ENCODE peak calls at places on chromosome 11, in eight cellular contexts. I, N, K, S, H, V, B and A are unnamed samples.

GRCh38 chr11:91947215-91947614 is 277.4 kb upstream of the FAT3 start:
- DNase-seq in V (no peak), S (no peak), N (no peak), K (no peak), H (peak), B (peak), I (no peak), A (no peak)

GRCh38 chr11:32838505-32839274 is 9.0 kb downstream of the PRRG4 start:
- DNase-seq in S (no peak), H (peak), B (peak), K (no peak), N (no peak), V (no peak), I (no peak), A (no peak)

GRCh38 chr11:17572359-17572690 is 25.3 kb downstream of the OTOG start:
- DNase-seq in S (no peak), N (no peak), I (no peak), V (no peak), K (no peak), B (no peak), H (no peak), A (no peak)

GRCh38 chr11:125167954-125168821 is 3.6 kb downstream of the PKNOX2 start:
- DNase-seq in K (no peak), N (no peak), H (no peak), I (no peak), V (no peak), S (no peak), B (no peak), A (no peak)

GRCh38 chr11:128334311-128335044 is 252.9 kb downstream of the ETS1 start:
- DNase-seq in V (no peak), K (peak), N (no peak), I (no peak), B (peak), S (no peak), H (no peak), A (peak)

GRCh38 chr11:39571081-39571480 is 1888.4 kb downstream of the LRRC4C start:
- DNase-seq in K (no peak), I (no peak), N (no peak), S (no peak), H (no peak), B (no peak), V (no peak), A (no peak)

GRCh38 chr11:122796128-122796717 is 42.1 kb upstream of the CRTAM start:
- DNase-seq in S (peak), H (no peak), V (no peak), I (peak), N (no peak), B (peak), K (peak), A (no peak)

GRCh38 chr11:134406264-134407185 is 5.5 kb downstream of the B3GAT1 start:
- DNase-seq in H (no peak), B (peak), I (no peak), K (no peak), S (no peak), V (no peak), N (no peak), A (no peak)

GRCh38 chr11:130131957-130132850 is 27.4 kb upstream of the ST14 start:
- DNase-seq in N (peak), K (peak), I (peak), V (no peak), H (peak), B (peak), S (peak), A (no peak)

GRCh38 chr11:76667271-76667818 is 3.2 kb downstream of the LRRC32 start:
- DNase-seq in V (no peak), H (no peak), N (no peak), K (no peak), I (no peak), B (no peak), S (no peak), A (no peak)

GRCh38 chr11:70240337-70240736 is 30.2 kb upstream of the PPFIA1 start:
- DNase-seq in V (no peak), B (peak), K (no peak), I (no peak), N (no peak), S (no peak), H (peak), A (no peak)

GRCh38 chr11:122808494-122808893 is 29.8 kb upstream of the CRTAM start:
- DNase-seq in S (no peak), V (no peak), H (peak), N (no peak), B (no peak), I (no peak), K (no peak), A (no peak)

GRCh38 chr11:93603671-93604070 is 57.8 kb upstream of the CEP295 start:
- DNase-seq in S (no peak), K (no peak), H (no peak), B (no peak), V (no peak), I (no peak), N (no peak), A (no peak)

GRCh38 chr11:17333799-17334586 is 17.6 kb upstream of the NCR3LG1 start:
- DNase-seq in K (no peak), V (no peak), B (no peak), H (no peak), S (no peak), I (no peak), N (no peak), A (no peak)

GRCh38 chr11:94782446-94782845 is 14.3 kb downstream of the AMOTL1 start:
- DNase-seq in N (no peak), B (no peak), I (no peak), K (no peak), H (no peak), V (no peak), S (no peak), A (no peak)

GRCh38 chr11:94793002-94793401 is 24.8 kb downstream of the AMOTL1 start:
- DNase-seq in K (no peak), B (no peak), N (no peak), V (no peak), S (no peak), I (no peak), H (no peak), A (no peak)

GRCh38 chr11:105767945-105768344 is 158.1 kb downstream of the GRIA4 start:
- DNase-seq in S (no peak), N (no peak), V (no peak), H (no peak), B (no peak), I (no peak), K (no peak), A (no peak)

GRCh38 chr11:130315354-130315970 is 745 bp upstream of the ZBTB44 start:
- DNase-seq in S (peak), B (no peak), H (no peak), V (peak), I (peak), N (no peak), K (no peak), A (no peak)

GRCh38 chr11:129720156-129720555 is 95.5 kb upstream of the TMEM45B start:
- DNase-seq in N (no peak), I (no peak), K (no peak), H (no peak), B (no peak), V (no peak), S (no peak), A (no peak)

GRCh38 chr11:1574256-1575242 is 2.5 kb upstream of the DUSP8 start:
- DNase-seq in K (no peak), V (no peak), I (no peak), N (no peak), H (peak), S (no peak), B (peak), A (no peak)

GRCh38 chr11:128052912-128053641 is 534.3 kb downstream of the ETS1 start:
- DNase-seq in H (peak), K (no peak), S (no peak), N (peak), V (no peak), B (peak), I (no peak), A (no peak)

GRCh38 chr11:56013805-56014204 is 13.6 kb upstream of the OR5AS1 start:
- DNase-seq in B (no peak), S (no peak), V (no peak), N (no peak), H (no peak), I (no peak), K (no peak), A (no peak)

GRCh38 chr11:87832216-87832615 is 343.0 kb downstream of the RAB38 start:
- DNase-seq in K (no peak), V (no peak), S (no peak), H (no peak), N (no peak), B (no peak), I (no peak), A (no peak)

GRCh38 chr11:1194231-1194976 is 28.5 kb upstream of the MUC5B start:
- DNase-seq in I (no peak), B (no peak), S (no peak), H (no peak), V (no peak), K (no peak), N (no peak), A (no peak)